ENCODE peak calls at places on chromosomes 12 and 14, in five cellular contexts. S is upper lobe of left lung, X is endothelial cell of umbilical vein, A is psoas muscle, E is stomach. K is an unnamed sample.

GRCh38 chr14:54857830-54858269 is 44.8 kb downstream of the GCH1 start:
- DNase-seq in S (no peak), X (no peak), A (no peak), E (no peak), K (no peak)

GRCh38 chr14:58717211-58717610 is 79.4 kb downstream of the DACT1 start:
- DNase-seq in S (no peak), X (no peak), A (no peak), E (no peak), K (no peak)

GRCh38 chr14:100392266-100392850 is 69.2 kb downstream of the SLC25A47 start:
- DNase-seq in S (no peak), X (no peak), A (no peak), E (no peak), K (no peak)

GRCh38 chr14:67566908-67567307 is 33.2 kb downstream of the PIGH start:
- DNase-seq in S (no peak), X (no peak), A (peak), E (no peak), K (no peak)

GRCh38 chr14:84496677-84497076 is 1033.3 kb upstream of the FLRT2 start:
- DNase-seq in S (no peak), X (no peak), A (no peak), E (no peak), K (no peak)

GRCh38 chr12:121224591-121224990 is 14.7 kb downstream of the P2RX4 start:
- DNase-seq in S (no peak), X (no peak), A (no peak), E (no peak), K (no peak)

GRCh38 chr12:14443531-14443930 is 78.0 kb downstream of the ATF7IP start:
- DNase-seq in S (no peak), X (peak), A (no peak), E (no peak), K (no peak)

GRCh38 chr12:18905134-18905533 is 167.2 kb downstream of the CAPZA3 start:
- DNase-seq in S (no peak), X (no peak), A (no peak), E (no peak), K (no peak)

GRCh38 chr14:63342381-63342780 is 23.6 kb upstream of the GPHB5 start:
- DNase-seq in S (no peak), X (no peak), A (no peak), E (no peak), K (no peak)

GRCh38 chr12:27284021-27284420 is 39.9 kb downstream of the STK38L start:
- DNase-seq in S (no peak), X (no peak), A (no peak), E (no peak), K (no peak)

GRCh38 chr12:27279836-27280235 is 35.8 kb downstream of the STK38L start:
- DNase-seq in S (no peak), X (no peak), A (no peak), E (no peak), K (no peak)

GRCh38 chr12:27277846-27278260 is 33.8 kb downstream of the STK38L start:
- DNase-seq in S (no peak), X (peak), A (no peak), E (no peak), K (no peak)

GRCh38 chr12:27276275-27276674 is 32.2 kb downstream of the STK38L start:
- DNase-seq in S (no peak), X (no peak), A (no peak), E (no peak), K (no peak)

DNA sequence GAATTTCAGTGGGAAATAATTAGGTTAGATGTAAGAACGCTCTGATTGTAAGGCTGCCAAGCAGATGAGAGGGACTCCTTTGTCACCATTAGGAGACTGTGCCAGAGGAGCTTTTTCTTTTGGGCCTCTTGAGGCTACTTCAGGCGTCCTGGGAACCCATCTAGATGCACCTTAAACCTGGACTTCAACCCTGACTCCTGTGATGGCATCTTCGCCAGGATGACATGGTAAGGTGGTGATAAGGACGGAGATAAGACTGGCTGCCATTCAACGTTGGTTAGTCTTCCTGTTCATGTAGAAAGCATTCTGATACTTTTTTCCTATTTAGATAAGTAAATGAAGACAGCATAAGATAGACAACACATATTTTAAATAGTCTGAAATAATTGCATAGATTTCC is 36.3 kb downstream of the STK38L start:
- DNase-seq in S (no peak), X (no peak), A (no peak), E (no peak), K (no peak)
- H3K27ac ChIP-seq in S (no peak), X (no peak), A (no peak), E (peak), K (peak)

GRCh38 chr12:7009512-7009911 is 8.8 kb downstream of the LPCAT3 start:
- DNase-seq in S (no peak), X (no peak), A (no peak), E (no peak), K (no peak)
- H3K27ac ChIP-seq in S (peak), X (no peak), A (peak), E (no peak), K (no peak)

DNA sequence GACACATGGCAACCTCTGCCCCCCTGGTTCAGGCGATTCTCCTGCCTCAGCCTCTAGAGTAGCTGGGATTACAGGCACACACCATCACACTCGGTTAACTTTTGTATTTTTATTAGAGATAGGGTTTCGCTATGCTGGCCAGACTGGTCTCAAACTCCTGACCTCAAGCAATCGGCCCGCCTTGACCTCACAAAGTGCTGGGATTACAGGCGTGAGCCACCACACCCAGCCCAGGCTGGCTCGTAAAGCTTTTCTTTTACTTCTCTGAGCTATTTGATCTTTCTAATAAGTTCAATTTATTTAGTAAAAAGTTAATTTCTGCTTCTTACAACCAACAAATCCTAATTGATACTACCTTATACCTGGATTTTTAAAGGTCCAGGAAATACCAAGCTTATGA is 127.4 kb upstream of the KRR1 start:
- DNase-seq in S (no peak), X (no peak), A (no peak), E (no peak), K (no peak)
- H3K27ac ChIP-seq in S (no peak), X (no peak), A (no peak), E (no peak), K (no peak)

DNA sequence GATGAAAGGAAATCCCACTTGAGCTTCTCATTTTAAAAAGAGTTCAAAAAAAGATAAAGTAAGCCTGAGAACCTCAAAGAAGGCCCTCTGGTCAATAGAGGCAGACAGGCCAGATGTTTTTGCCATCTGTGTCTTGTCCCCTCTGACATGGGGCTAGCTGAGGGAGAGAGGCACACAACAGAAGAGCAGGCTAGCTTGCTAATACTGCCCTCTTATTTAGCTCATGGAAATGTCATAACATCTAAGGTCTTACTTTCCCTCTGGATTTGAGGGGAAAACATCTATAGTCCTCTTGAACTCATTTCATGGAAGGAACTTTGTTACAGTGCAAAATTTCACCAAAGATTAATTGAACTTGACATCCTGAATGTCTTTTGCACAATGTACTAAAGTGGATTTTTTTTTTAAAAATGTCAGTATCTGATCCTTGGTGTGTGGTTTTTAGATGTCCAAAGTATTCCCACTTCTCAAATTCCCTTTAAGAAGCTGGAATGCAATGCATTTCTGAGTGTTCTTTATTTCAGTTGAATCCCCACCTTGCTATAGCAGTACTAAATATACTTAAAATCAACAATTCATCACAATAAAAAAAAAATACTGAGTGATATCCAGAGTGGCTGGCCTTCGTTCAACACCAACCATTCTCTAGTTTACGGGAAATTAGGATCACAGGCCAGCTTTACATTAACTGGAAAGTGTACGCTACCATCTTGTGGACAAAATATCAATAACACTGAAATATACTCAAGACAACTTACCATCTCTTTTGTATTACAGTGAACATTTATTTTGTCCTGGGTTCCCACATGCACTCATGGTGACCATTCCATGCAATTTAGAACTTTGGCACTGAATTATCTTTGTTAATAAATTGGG is 176.6 kb downstream of the PAH start:
- DNase-seq in S (no peak), X (no peak), A (no peak), E (no peak), K (no peak)
- H3K27ac ChIP-seq in S (no peak), X (no peak), A (no peak), E (no peak), K (peak)

GRCh38 chr14:69941768-69942742 is 62.8 kb downstream of the SMOC1 start:
- DNase-seq in S (no peak), X (no peak), A (no peak), E (no peak), K (no peak)

GRCh38 chr14:69945905-69946304 is 66.7 kb downstream of the SMOC1 start:
- DNase-seq in S (no peak), X (peak), A (no peak), E (no peak), K (no peak)

GRCh38 chr14:69938751-69939150 is 59.5 kb downstream of the SMOC1 start:
- DNase-seq in S (no peak), X (peak), A (no peak), E (no peak), K (no peak)

GRCh38 chr14:69945347-69945746 is 66.1 kb downstream of the SMOC1 start:
- DNase-seq in S (no peak), X (no peak), A (no peak), E (no peak), K (no peak)

GRCh38 chr14:69943084-69943797 is 64.0 kb downstream of the SMOC1 start:
- DNase-seq in S (no peak), X (no peak), A (no peak), E (no peak), K (no peak)
- H3K27ac ChIP-seq in S (no peak), X (no peak), A (no peak), E (peak), K (no peak)

GRCh38 chr12:6998708-6999451 is 19.4 kb downstream of the LPCAT3 start:
- DNase-seq in S (no peak), X (no peak), A (no peak), E (no peak), K (no peak)
- H3K27ac ChIP-seq in S (peak), X (no peak), A (peak), E (no peak), K (no peak)

GRCh38 chr12:122265931-122266771 is at the start of gene VPS33A:
- DNase-seq in S (peak), X (peak), A (peak), E (peak), K (peak)

GRCh38 chr12:122265433-122265832 is 861 bp downstream of the VPS33A start:
- DNase-seq in S (no peak), X (no peak), A (no peak), E (no peak), K (no peak)
- H3K27ac ChIP-seq in S (peak), X (peak), A (peak), E (peak), K (peak)